ENCODE peak calls at places on chromosomes 1 and 21, in five cellular contexts. M is tibial artery, F is right atrium auricular region, K is amygdala, X is EL. T is an unnamed sample.

GRCh38 chr1:177686929-177687328 is 282.9 kb downstream of the SEC16B start:
- DNase-seq in M (no peak), F (no peak), K (no peak), X (no peak), T (no peak)

GRCh38 chr21:43884861-43885370 is 19.9 kb downstream of the AGPAT3 start:
- DNase-seq in M (peak), F (no peak), K (peak), X (no peak), T (peak)

GRCh38 chr1:63772201-63772600 is 1.6 kb upstream of the ROR1 start:
- DNase-seq in M (no peak), F (no peak), K (no peak), X (no peak), T (no peak)

GRCh38 chr21:39137248-39138186 is 45.7 kb downstream of the PSMG1 start:
- DNase-seq in M (no peak), F (peak), K (no peak), X (peak), T (no peak)

GRCh38 chr1:12460911-12461621 is 156.9 kb downstream of the DHRS3 start:
- DNase-seq in M (peak), F (no peak), K (no peak), X (no peak), T (no peak)

GRCh38 chr21:46397211-46397905 is 61.3 kb upstream of the DIP2A start:
- DNase-seq in M (no peak), F (no peak), K (no peak), X (no peak), T (no peak)

GRCh38 chr1:206663832-206664652 is 20.7 kb upstream of the MAPKAPK2 start:
- DNase-seq in M (no peak), F (peak), K (peak), X (peak), T (no peak)

GRCh38 chr1:152047954-152048640 is 11.3 kb upstream of the S100A11 start:
- DNase-seq in M (peak), F (peak), K (peak), X (peak), T (peak)

GRCh38 chr1:48329489-48329888 is 107.0 kb downstream of the SLC5A9 start:
- DNase-seq in M (peak), F (no peak), K (no peak), X (no peak), T (no peak)

GRCh38 chr1:37240897-37241296 is 206.6 kb upstream of the GRIK3 start:
- DNase-seq in M (no peak), F (no peak), K (no peak), X (no peak), T (no peak)

GRCh38 chr1:23625459-23625858 is 66.1 kb upstream of the RPL11 start:
- DNase-seq in M (no peak), F (no peak), K (no peak), X (no peak), T (no peak)

GRCh38 chr1:179881642-179882252 is 338 bp upstream of the TOR1AIP1 start:
- DNase-seq in M (peak), F (peak), K (no peak), X (peak), T (no peak)

GRCh38 chr1:37999434-38000232 is 5.7 kb downstream of the FHL3 start:
- DNase-seq in M (peak), F (no peak), K (no peak), X (peak), T (no peak)

GRCh38 chr1:168799918-168800605 is 71.1 kb upstream of the DPT start:
- DNase-seq in M (no peak), F (no peak), K (no peak), X (no peak), T (no peak)

GRCh38 chr1:145960468-145961108 is 2.8 kb upstream of the LIX1L start:
- DNase-seq in M (peak), F (peak), K (peak), X (peak), T (no peak)

GRCh38 chr1:203720253-203720652 is 44.7 kb upstream of the LAX1 start:
- DNase-seq in M (no peak), F (no peak), K (no peak), X (no peak), T (no peak)

GRCh38 chr1:27306892-27307850 is 14.8 kb upstream of the TMEM222 start:
- DNase-seq in M (no peak), F (no peak), K (no peak), X (no peak), T (no peak)

GRCh38 chr1:224178894-224179293 is 4.1 kb upstream of the DEGS1 start:
- DNase-seq in M (no peak), F (no peak), K (no peak), X (no peak), T (no peak)

GRCh38 chr21:45364464-45365185 is 40.3 kb upstream of the COL18A1 start:
- DNase-seq in M (peak), F (peak), K (no peak), X (peak), T (no peak)

GRCh38 chr1:228488107-228488817 is 1.1 kb downstream of the RNF187 start:
- DNase-seq in M (no peak), F (no peak), K (no peak), X (no peak), T (no peak)

GRCh38 chr1:153963850-153964331 is 554 bp upstream of the SLC39A1 start:
- DNase-seq in M (no peak), F (no peak), K (no peak), X (peak), T (peak)

GRCh38 chr1:52662645-52663313 is 29.8 kb downstream of the SHISAL2A start:
- DNase-seq in M (no peak), F (no peak), K (no peak), X (peak), T (no peak)

GRCh38 chr1:205271277-205271676 is 43.5 kb downstream of the TMCC2 start:
- DNase-seq in M (no peak), F (no peak), K (peak), X (peak), T (no peak)

GRCh38 chr1:41371630-41372599 is 10.7 kb downstream of the FOXO6 start:
- DNase-seq in M (no peak), F (no peak), K (peak), X (peak), T (no peak)

GRCh38 chr1:119762409-119762808 is 6.3 kb downstream of the HMGCS2 start:
- DNase-seq in M (no peak), F (no peak), K (no peak), X (no peak), T (no peak)

GRCh38 chr1:233972951-233973635 is 68.6 kb downstream of the SLC35F3 start:
- DNase-seq in M (no peak), F (no peak), K (no peak), X (peak), T (no peak)

GRCh38 chr1:169163059-169163458 is 56.6 kb downstream of the ATP1B1 start:
- DNase-seq in M (no peak), F (no peak), K (no peak), X (no peak), T (no peak)

GRCh38 chr1:5891736-5892135 is 100.5 kb downstream of the NPHP4 start:
- DNase-seq in M (no peak), F (no peak), K (no peak), X (peak), T (no peak)

GRCh38 chr1:24905355-24905978 is 24.6 kb downstream of the RUNX3 start:
- DNase-seq in M (peak), F (no peak), K (no peak), X (no peak), T (peak)

GRCh38 chr1:47196622-47197021 is 6.8 kb upstream of the PDZK1IP1 start:
- DNase-seq in M (peak), F (no peak), K (no peak), X (no peak), T (peak)

GRCh38 chr1:218426343-218426657 is 81.2 kb downstream of the TGFB2 start:
- DNase-seq in M (no peak), F (peak), K (peak), X (peak), T (no peak)

GRCh38 chr1:27416387-27417111 is 24.1 kb downstream of the GPR3 start:
- DNase-seq in M (no peak), F (no peak), K (no peak), X (peak), T (no peak)

GRCh38 chr21:45054927-45055612 is 19.3 kb upstream of the ADARB1 start:
- DNase-seq in M (peak), F (no peak), K (no peak), X (no peak), T (no peak)

T was measured in RWPE2.